ENCODE peak calls at places on chromosomes 11 and 22, in five cellular contexts. E is mesendoderm, U is GM23248, O is testis, R is RWPE1. W is an unnamed sample.

GRCh38 chr22:45969801-45970464 is 7.0 kb downstream of the WNT7B start:
- DNase-seq in U (no peak), R (no peak), E (no peak), O (no peak), W (no peak)

GRCh38 chr11:36364551-36364950 is 68.5 kb downstream of the PRR5L start:
- DNase-seq in E (peak; percentile 28), U (peak; percentile 36), O (no peak), R (peak; percentile 27), W (no peak)

GRCh38 chr11:57463596-57464342 is 3.4 kb downstream of the RTN4RL2 start:
- DNase-seq in U (no peak), O (no peak), E (peak; percentile 13), R (no peak), W (no peak)

GRCh38 chr11:18701614-18702216 is 3.1 kb downstream of the TMEM86A start:
- DNase-seq in R (no peak), E (no peak), O (no peak), U (no peak), W (no peak)

GRCh38 chr11:14350215-14350614 is 8.8 kb downstream of the RRAS2 start:
- DNase-seq in O (no peak), R (no peak), U (no peak), E (peak; percentile 63), W (no peak)

GRCh38 chr22:48835857-48836672 is 991.6 kb downstream of the BRD1 start:
- DNase-seq in E (no peak), O (no peak), U (no peak), R (no peak), W (no peak)

GRCh38 chr22:37953062-37953436 is 352 bp downstream of the C22orf23 start:
- DNase-seq in O (no peak), R (peak; percentile 6), E (no peak), U (peak; percentile 76), W (peak; percentile 62)

GRCh38 chr11:67117667-67118058 is 1.4 kb upstream of the KDM2A start:
- DNase-seq in O (peak; percentile 62), R (no peak), E (peak; percentile 47), U (peak; percentile 31), W (no peak)

GRCh38 chr11:11465280-11465679 is 112.2 kb upstream of the CSNK2A3 start:
- DNase-seq in R (no peak), E (no peak), O (no peak), U (no peak), W (no peak)

GRCh38 chr11:106988151-106988806 is 30.0 kb downstream of the GUCY1A2 start:
- DNase-seq in O (no peak), U (peak; percentile 89), R (peak; percentile 3), E (no peak), W (no peak)

GRCh38 chr11:7612661-7613393 is 60.5 kb downstream of the CYB5R2 start:
- DNase-seq in E (peak; percentile 41), O (no peak), R (no peak), U (no peak), W (no peak)

GRCh38 chr11:60970369-60970774 is 1.1 kb upstream of the CD6 start:
- DNase-seq in O (peak; percentile 75), U (peak; percentile 69), E (peak; percentile 42), R (peak; percentile 49), W (no peak)

GRCh38 chr22:43168416-43169309 is 17.3 kb downstream of the TSPO start:
- DNase-seq in R (no peak), O (no peak), U (peak; percentile 76), E (peak; percentile 54), W (no peak)

DNA sequence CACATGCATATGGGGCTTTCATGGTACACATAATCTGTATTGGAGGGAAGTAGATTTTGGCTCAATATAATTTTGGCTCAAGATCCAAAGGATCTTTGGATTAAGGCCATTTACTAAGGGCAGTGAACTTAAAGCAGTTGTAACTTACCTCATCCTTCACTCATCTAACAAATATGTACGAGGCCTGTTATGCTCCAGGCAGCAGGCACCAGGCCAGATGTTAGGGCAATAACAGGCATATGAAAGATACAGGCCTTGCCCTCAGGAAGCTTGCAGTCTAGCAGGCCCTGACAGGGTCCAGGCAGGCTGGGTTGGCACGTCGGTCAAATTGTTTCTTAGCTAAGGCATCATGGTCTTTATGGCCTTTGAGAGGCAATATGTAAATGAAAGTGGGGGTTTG is 44.6 kb downstream of the LIF start:
- DNase-seq in U (peak; percentile 56), R (no peak), O (peak; percentile 11), E (no peak), W (no peak)
- H3K27ac ChIP-seq in U (peak overlapping the region; percentile 64), R (peak overlapping the region; percentile 70), O (peak overlapping the region; percentile 53), E (no peak overlapping the region), W (no peak overlapping the region)

GRCh38 chr11:94708642-94709041 is 59.5 kb upstream of the AMOTL1 start:
- DNase-seq in O (no peak), R (no peak), U (no peak), E (no peak), W (no peak)
- H3K27ac ChIP-seq in O (no peak overlapping the region), R (no peak overlapping the region), U (no peak overlapping the region), E (no peak overlapping the region), W (no peak overlapping the region)

GRCh38 chr11:118014022-118014421 is 27.8 kb downstream of the IL10RA start:
- DNase-seq in E (no peak), O (no peak), U (no peak), R (no peak), W (no peak)

GRCh38 chr11:118009821-118010737 is 23.9 kb downstream of the IL10RA start:
- DNase-seq in R (no peak), E (no peak), U (no peak), O (no peak), W (peak; percentile 34)

GRCh38 chr11:118012083-118012669 is 26.0 kb downstream of the IL10RA start:
- DNase-seq in U (peak; percentile 24), E (no peak), R (peak; percentile 64), O (peak; percentile 24), W (peak; percentile 68)

GRCh38 chr11:118008271-118008903 is 22.2 kb downstream of the IL10RA start:
- DNase-seq in E (no peak), O (no peak), R (no peak), U (no peak), W (peak; percentile 48)

GRCh38 chr11:118010738-118011461 is 24.7 kb downstream of the IL10RA start:
- DNase-seq in R (no peak), U (no peak), E (no peak), O (peak; percentile 56), W (peak; percentile 66)
- H3K27ac ChIP-seq in R (no peak overlapping the region), U (no peak overlapping the region), E (no peak overlapping the region), O (no peak overlapping the region), W (peak overlapping the region; percentile 53)

DNA sequence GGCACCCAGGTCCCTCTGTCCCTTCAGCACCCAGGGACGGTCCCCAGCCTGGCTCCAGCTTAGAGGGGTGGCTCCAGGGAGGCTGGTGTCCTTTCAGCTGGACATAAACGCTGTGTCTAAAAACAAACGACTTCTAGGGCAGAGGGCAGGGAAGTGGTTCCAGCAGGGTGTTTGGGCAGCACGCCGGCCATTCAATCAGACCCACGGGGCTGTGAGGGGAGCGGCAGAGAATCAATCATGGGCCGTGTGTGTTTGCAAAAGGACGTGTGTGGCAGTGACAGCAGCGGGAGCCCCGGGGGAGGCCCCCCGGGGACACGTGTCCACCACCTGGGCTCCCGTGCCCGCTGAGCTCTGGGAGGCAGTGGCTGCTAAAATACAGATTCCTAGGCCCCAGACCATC is 127.7 kb downstream of the MN1 start:
- DNase-seq in R (no peak), U (no peak), E (no peak), O (no peak), W (no peak)
- H3K27ac ChIP-seq in R (peak overlapping the region; percentile 88), U (no peak overlapping the region), E (no peak overlapping the region), O (no peak overlapping the region), W (peak overlapping the region; percentile 45)

GRCh38 chr11:32433249-32434115 is 1.9 kb downstream of the WT1 start:
- DNase-seq in U (no peak), R (no peak), O (no peak), E (no peak), W (no peak)
- H3K27ac ChIP-seq in U (no peak overlapping the region), R (no peak overlapping the region), O (peak overlapping the region; percentile 91), E (no peak overlapping the region), W (peak overlapping the region; percentile 83)

W was measured in right atrium auricular region.